ENCODE peak calls at places on chromosomes 16 and 17, in seven cellular contexts. Y is adrenal gland, R is A549, J is heart left ventricle, E is caudate nucleus, O is psoas muscle, N is mesendoderm. F is an unnamed sample.

GRCh38 chr16:80620656-80621605 is 80.1 kb downstream of the DYNLRB2 start:
- DNase-seq in R (no peak), J (no peak), E (no peak), Y (no peak), O (no peak), N (no peak), F (no peak)

GRCh38 chr16:46763147-46763546 is 15.0 kb upstream of the MYLK3 start:
- DNase-seq in O (peak), Y (no peak), R (no peak), N (no peak), E (no peak), J (peak), F (peak)

GRCh38 chr16:3121843-3122467 is 9.6 kb downstream of the ZNF205 start:
- DNase-seq in N (no peak), R (no peak), Y (no peak), E (no peak), O (no peak), J (no peak), F (no peak)

GRCh38 chr17:72393553-72393952 is 272.7 kb downstream of the SOX9 start:
- DNase-seq in E (no peak), R (peak), J (no peak), O (no peak), N (no peak), Y (no peak), F (no peak)

GRCh38 chr16:27748868-27749546 is 199.1 kb downstream of the KATNIP start:
- DNase-seq in R (peak), O (no peak), E (no peak), J (no peak), N (peak), Y (no peak), F (peak)

GRCh38 chr16:66905633-66906539 is 12.8 kb downstream of the CDH16 start:
- DNase-seq in Y (no peak), N (peak), J (peak), E (no peak), O (no peak), R (no peak), F (no peak)

GRCh38 chr17:75812096-75813001 is 27.7 kb downstream of the UNK start:
- DNase-seq in N (no peak), J (peak), O (no peak), Y (no peak), E (no peak), R (no peak), F (no peak)

GRCh38 chr17:19753049-19753444 is 4.9 kb upstream of the ALDH3A1 start:
- DNase-seq in J (peak), E (no peak), N (peak), R (peak), Y (peak), O (peak), F (peak)

GRCh38 chr17:80064696-80065095 is 28.3 kb downstream of the CCDC40 start:
- DNase-seq in J (no peak), Y (no peak), N (no peak), R (peak), E (no peak), O (no peak), F (no peak)

GRCh38 chr17:12195418-12195817 is 174.7 kb downstream of the MAP2K4 start:
- DNase-seq in N (no peak), J (no peak), E (no peak), O (no peak), Y (no peak), R (no peak), F (no peak)

GRCh38 chr17:73089322-73089721 is 3.2 kb downstream of the SLC39A11 start:
- DNase-seq in N (no peak), J (no peak), O (no peak), R (no peak), Y (no peak), E (no peak), F (no peak)

GRCh38 chr17:5929721-5930120 is 140.5 kb upstream of the WSCD1 start:
- DNase-seq in O (no peak), J (no peak), Y (no peak), E (no peak), N (no peak), R (no peak), F (no peak)

GRCh38 chr16:51049276-51049675 is 101.8 kb downstream of the SALL1 start:
- DNase-seq in R (no peak), E (no peak), N (no peak), Y (no peak), J (no peak), O (no peak), F (no peak)

GRCh38 chr16:72927199-72928088 is 120.5 kb downstream of the ZFHX3 start:
- DNase-seq in J (no peak), R (peak), O (no peak), N (no peak), E (no peak), Y (no peak), F (no peak)

GRCh38 chr16:83981799-83982198 is 13.8 kb downstream of the NECAB2 start:
- DNase-seq in J (no peak), O (no peak), N (no peak), Y (no peak), R (no peak), E (no peak), F (no peak)

GRCh38 chr17:38898812-38899348 is 26.5 kb upstream of the LASP1NB start:
- DNase-seq in N (no peak), J (peak), E (no peak), R (no peak), Y (no peak), O (peak), F (no peak)

GRCh38 chr17:75457047-75457654 is 716 bp downstream of the TMEM94 start:
- DNase-seq in J (no peak), E (no peak), R (peak), Y (peak), O (peak), N (peak), F (no peak)

GRCh38 chr16:79172306-79172705 is 428.2 kb downstream of the MAF start:
- DNase-seq in N (no peak), J (no peak), R (no peak), Y (no peak), O (no peak), E (no peak), F (no peak)

GRCh38 chr17:42098747-42099399 is 600 bp upstream of the ZNF385C start:
- DNase-seq in Y (no peak), R (no peak), N (no peak), J (no peak), E (no peak), O (no peak), F (no peak)

GRCh38 chr17:69350911-69351310 is 24.0 kb upstream of the ABCA5 start:
- DNase-seq in R (no peak), O (peak), Y (no peak), N (no peak), J (no peak), E (no peak), F (no peak)

GRCh38 chr16:72768611-72769010 is 279.3 kb downstream of the ZFHX3 start:
- DNase-seq in J (no peak), R (no peak), E (no peak), N (no peak), O (no peak), Y (no peak), F (no peak)

GRCh38 chr17:39205112-39205526 is 5.0 kb downstream of the RPL19 start:
- DNase-seq in E (no peak), O (no peak), J (no peak), Y (no peak), R (no peak), N (no peak), F (no peak)

GRCh38 chr17:788551-788950 is 6.4 kb downstream of the MRM3 start:
- DNase-seq in E (no peak), J (no peak), N (no peak), R (no peak), O (no peak), Y (no peak), F (no peak)

GRCh38 chr17:787641-788221 is 5.6 kb downstream of the MRM3 start:
- DNase-seq in R (no peak), Y (no peak), N (no peak), E (no peak), O (no peak), J (no peak), F (no peak)

GRCh38 chr17:792277-792676 is 10.1 kb downstream of the MRM3 start:
- DNase-seq in N (peak), O (no peak), Y (no peak), R (peak), J (no peak), E (no peak), F (no peak)

GRCh38 chr17:791807-792206 is 9.7 kb downstream of the MRM3 start:
- DNase-seq in Y (no peak), N (no peak), E (no peak), J (no peak), O (no peak), R (no peak), F (no peak)

GRCh38 chr17:789160-789840 is 7.1 kb downstream of the MRM3 start:
- DNase-seq in O (no peak), J (no peak), N (no peak), R (no peak), E (no peak), Y (no peak), F (no peak)
- H3K27ac ChIP-seq in O (no peak), J (no peak), N (no peak), R (no peak), E (no peak), Y (no peak), F (no peak)

GRCh38 chr17:21241564-21241963 is 11.6 kb downstream of the NATD1 start:
- DNase-seq in R (no peak), J (no peak), O (no peak), N (no peak), Y (no peak), E (no peak), F (no peak)
- H3K27ac ChIP-seq in R (no peak), J (no peak), O (peak), N (no peak), Y (no peak), E (no peak), F (no peak)

DNA sequence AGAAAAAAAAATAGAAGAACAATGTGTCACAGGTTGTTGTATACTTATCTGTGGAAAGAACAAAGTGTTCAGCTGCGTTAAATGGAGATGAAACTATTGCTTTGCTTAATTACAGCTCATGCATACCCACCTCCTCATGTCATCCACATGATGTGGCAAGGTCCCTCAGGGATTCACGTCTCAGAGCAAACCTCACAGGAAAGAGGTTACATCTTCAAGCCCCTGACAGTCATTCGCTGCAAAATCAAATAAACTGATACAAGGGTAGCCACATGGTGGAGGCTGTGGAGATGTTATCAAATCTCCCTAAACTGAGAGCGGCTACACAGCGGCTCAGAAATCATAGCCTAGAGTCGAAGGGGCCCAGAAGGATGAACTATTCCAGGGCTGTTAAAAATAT is 21.1 kb downstream of the GINS3 start:
- DNase-seq in O (no peak), E (no peak), Y (no peak), J (no peak), R (no peak), N (no peak), F (no peak)
- H3K27ac ChIP-seq in O (no peak), E (peak), Y (no peak), J (peak), R (no peak), N (no peak), F (no peak)

GRCh38 chr16:53944026-53944425 is 240.1 kb downstream of the FTO start:
- DNase-seq in J (no peak), N (no peak), R (no peak), O (no peak), Y (no peak), E (no peak), F (no peak)
- H3K27ac ChIP-seq in J (no peak), N (no peak), R (no peak), O (no peak), Y (no peak), E (no peak), F (no peak)

DNA sequence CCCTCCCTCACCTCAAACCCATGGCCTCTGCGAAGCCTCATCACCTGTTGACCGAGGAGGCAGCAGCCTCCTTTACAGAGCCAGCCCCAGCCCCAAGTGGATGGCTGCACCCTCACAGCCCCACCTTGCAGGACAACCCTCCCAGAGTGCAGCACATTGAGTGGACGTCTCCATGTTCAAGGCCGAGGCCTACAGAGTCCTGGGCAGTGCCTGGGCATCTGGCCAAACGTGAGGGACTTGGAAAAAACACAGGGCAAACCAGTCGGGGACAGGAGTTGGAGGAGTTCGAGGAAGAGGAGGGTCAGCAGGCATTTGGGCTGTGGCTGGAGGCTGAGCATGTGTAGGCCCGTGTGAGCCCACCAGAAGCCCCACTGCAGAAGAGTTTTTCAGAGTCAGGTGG is 39.6 kb downstream of the ACTG1 start:
- DNase-seq in O (no peak), J (no peak), E (no peak), Y (peak), R (no peak), N (no peak), F (no peak)
- H3K27ac ChIP-seq in O (no peak), J (no peak), E (no peak), Y (no peak), R (no peak), N (no peak), F (no peak)

GRCh38 chr17:29109477-29110371 is 66.8 kb downstream of the PIPOX start:
- DNase-seq in O (no peak), Y (no peak), N (peak), E (no peak), J (no peak), R (no peak), F (no peak)

GRCh38 chr17:29110372-29110757 is 67.4 kb downstream of the PIPOX start:
- DNase-seq in J (no peak), O (no peak), N (no peak), E (no peak), Y (no peak), R (no peak), F (no peak)

GRCh38 chr17:29108806-29109476 is 66.0 kb downstream of the PIPOX start:
- DNase-seq in E (no peak), R (no peak), O (no peak), J (no peak), N (peak), Y (no peak), F (no peak)

GRCh38 chr17:29107084-29107483 is 64.1 kb downstream of the PIPOX start:
- DNase-seq in R (no peak), Y (no peak), J (no peak), E (no peak), N (peak), O (no peak), F (no peak)

DNA sequence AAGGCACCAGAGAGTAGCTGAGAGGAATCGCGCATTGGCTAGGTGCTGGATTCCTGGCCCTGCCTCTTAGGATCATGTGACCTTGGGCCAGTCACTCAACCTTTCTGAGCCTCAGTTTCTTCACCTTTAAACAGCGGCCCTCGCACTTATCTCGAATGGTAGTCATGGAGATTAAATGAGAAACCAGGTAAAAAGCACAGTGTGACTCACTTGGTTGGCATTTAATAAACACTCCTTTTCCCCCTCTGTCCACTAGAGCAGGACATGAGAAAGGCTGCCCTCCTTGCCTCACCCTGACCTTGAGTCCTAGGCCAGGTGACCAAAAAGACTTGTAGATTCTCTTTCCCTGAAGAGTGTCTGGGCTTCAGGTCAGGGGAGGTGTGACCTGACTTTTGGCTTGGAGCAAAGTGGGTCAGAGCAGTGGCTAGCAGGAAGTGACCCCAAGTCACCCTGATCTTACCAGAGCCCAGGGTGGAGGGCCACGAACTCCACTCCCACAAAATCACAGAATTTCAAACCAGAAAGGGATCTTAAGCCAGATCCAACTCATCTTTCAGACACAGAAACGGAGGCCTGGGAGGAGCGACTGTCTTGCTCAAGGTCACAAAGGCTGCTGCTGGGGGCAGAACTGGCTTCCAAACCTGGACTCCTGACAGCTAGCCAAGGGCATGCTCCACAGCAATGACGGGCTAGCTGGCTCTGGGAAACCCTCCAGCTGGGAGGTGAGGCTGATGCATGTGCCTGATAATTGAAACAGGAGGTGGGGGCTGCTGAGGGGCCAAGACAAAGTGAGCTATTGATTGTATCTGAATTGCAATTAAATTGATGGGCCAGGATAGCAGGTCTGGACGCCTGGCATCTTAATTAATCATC is 65.2 kb downstream of the PIPOX start:
- DNase-seq in R (peak), E (no peak), Y (peak), O (peak), J (peak), N (peak), F (no peak)
- H3K27ac ChIP-seq in R (no peak), E (no peak), Y (peak), O (peak), J (peak), N (no peak), F (no peak)

GRCh38 chr16:9148376-9149015 is 57.1 kb downstream of the HAPSTR1 start:
- DNase-seq in E (no peak), J (no peak), O (no peak), Y (no peak), N (peak), R (no peak), F (no peak)
- H3K27ac ChIP-seq in E (no peak), J (no peak), O (no peak), Y (no peak), N (no peak), R (no peak), F (no peak)

F was measured in substantia nigra.